ENCODE peak calls at places on chromosomes 7 and 10, in ten cellular contexts. Q is NCI-H774; C is heart left ventricle; R is RPMI7951; H is stimulated activated CD8-positive, alpha-beta memory T cell treated with anti-CD3 and anti-CD28 coated beads, Interleukin-12 subunit alpha, Interleukin-12 subunit beta, amount 100 ng/mL, for 4 hours; I is fibroblast of the aortic adventitia; U is LoVo; P is hepatic stellate cell; V is HFF-Myc; N is SK-MEL-5. F is an unnamed sample.

GRCh38 chr10:77798940-77799339 is 127.6 kb downstream of the DLG5 start:
- DNase-seq in U (no peak), P (no peak), I (no peak), C (no peak), V (no peak), N (no peak), R (no peak), H (no peak), Q (no peak), F (no peak)

GRCh38 chr10:42942279-42942932 is 134.5 kb upstream of the RET start:
- DNase-seq in P (no peak), U (no peak), V (no peak), N (no peak), I (no peak), H (no peak), R (no peak), C (no peak), Q (no peak), F (no peak)

GRCh38 chr10:124225468-124226270 is 132.3 kb upstream of the CHST15 start:
- DNase-seq in U (no peak), Q (no peak), H (no peak), C (no peak), I (no peak), V (no peak), N (no peak), P (no peak), R (no peak), F (no peak)

GRCh38 chr7:70317356-70317755 is 719.1 kb downstream of the AUTS2 start:
- DNase-seq in I (peak; percentile 34), R (no peak), C (no peak), U (peak; percentile 12), Q (no peak), V (no peak), H (no peak), N (no peak), P (no peak), F (peak; percentile 40)

GRCh38 chr10:99631496-99631895 is 11.3 kb upstream of the SLC25A28 start:
- DNase-seq in R (no peak), H (no peak), C (no peak), I (peak; percentile 42), U (no peak), N (no peak), P (no peak), V (no peak), Q (no peak), F (no peak)

GRCh38 chr10:97714401-97715258 is 1.1 kb downstream of the MARVELD1 start:
- DNase-seq in N (no peak), P (peak; percentile 88), U (peak; percentile 50), V (no peak), I (peak; percentile 79), C (peak; percentile 80), Q (no peak), H (peak; percentile 28), R (peak; percentile 89), F (peak; percentile 64)

GRCh38 chr10:97778452-97779302 is 6.9 kb upstream of the SFRP5 start:
- DNase-seq in H (no peak), U (no peak), Q (no peak), V (no peak), R (no peak), I (no peak), N (no peak), P (no peak), C (no peak), F (no peak)

GRCh38 chr10:84401838-84402611 is 73.6 kb downstream of the CCSER2 start:
- DNase-seq in H (no peak), C (no peak), V (no peak), N (no peak), Q (no peak), R (peak; percentile 27), I (no peak), U (no peak), P (no peak), F (no peak)

F was measured in keratinocyte.